ENCODE peak calls at places on chromosome 11, in eight cellular contexts. N is upper lobe of right lung; X is left ventricle myocardium inferior; L is CD8-positive, alpha-beta memory T cell; G is tibial nerve; K is substantia nigra; B is pancreas; Q is brain microvascular endothelial cell. O is an unnamed sample.

GRCh38 chr11:29343465-29344333 is 673.1 kb downstream of the KCNA4 start:
- DNase-seq in N (peak; percentile 76), X (peak; percentile 32), L (no peak), G (peak; percentile 25), K (peak; percentile 5), B (peak; percentile 70), Q (peak; percentile 50), O (no peak)

GRCh38 chr11:95016133-95016532 is 8.9 kb upstream of the KDM4E start:
- DNase-seq in N (no peak), X (no peak), L (no peak), G (no peak), K (no peak), B (no peak), Q (no peak), O (no peak)

GRCh38 chr11:111731839-111732238 is 34.4 kb downstream of the PPP2R1B start:
- DNase-seq in N (no peak), X (no peak), L (no peak), G (no peak), K (no peak), B (no peak), Q (no peak), O (no peak)

GRCh38 chr11:64745523-64746328 is 1.8 kb upstream of the RASGRP2 start:
- DNase-seq in N (peak; percentile 88), X (peak; percentile 92), L (peak; percentile 89), G (peak; percentile 54), K (peak; percentile 72), B (peak; percentile 50), Q (peak; percentile 47), O (peak; percentile 91)

GRCh38 chr11:518463-519202 is 11.6 kb upstream of the RNH1 start:
- DNase-seq in N (peak; percentile 96), X (peak; percentile 89), L (peak; percentile 85), G (peak; percentile 75), K (no peak), B (peak; percentile 96), Q (peak; percentile 92), O (peak; percentile 95)

GRCh38 chr11:121282886-121283502 is 9.6 kb upstream of the SC5D start:
- DNase-seq in N (no peak), X (no peak), L (no peak), G (no peak), K (no peak), B (no peak), Q (no peak), O (no peak)

GRCh38 chr11:124277207-124277606 is 21.0 kb downstream of the OR8G5 start:
- DNase-seq in N (no peak), X (no peak), L (no peak), G (no peak), K (no peak), B (no peak), Q (no peak), O (no peak)

GRCh38 chr11:8775341-8776133 is 92.9 kb downstream of the RPL27A start:
- DNase-seq in N (no peak), X (no peak), L (no peak), G (no peak), K (no peak), B (peak; percentile 59), Q (no peak), O (no peak)

GRCh38 chr11:41878158-41878557 is 418.7 kb upstream of the LRRC4C start:
- DNase-seq in N (no peak), X (no peak), L (no peak), G (no peak), K (no peak), B (no peak), Q (peak; percentile 28), O (no peak)

GRCh38 chr11:12042215-12042676 is 33.8 kb upstream of the DKK3 start:
- DNase-seq in N (no peak), X (no peak), L (no peak), G (no peak), K (no peak), B (no peak), Q (peak; percentile 94), O (no peak)

GRCh38 chr11:123469089-123469488 is 39.0 kb downstream of the GRAMD1B start:
- DNase-seq in N (no peak), X (peak; percentile 34), L (no peak), G (no peak), K (no peak), B (no peak), Q (no peak), O (no peak)

GRCh38 chr11:118980191-118980881 is 8.8 kb downstream of the FOXR1 start:
- DNase-seq in N (peak; percentile 65), X (peak; percentile 31), L (no peak), G (peak; percentile 23), K (no peak), B (no peak), Q (no peak), O (no peak)

GRCh38 chr11:10727259-10727851 is 23.7 kb upstream of the CTR9 start:
- DNase-seq in N (no peak), X (no peak), L (no peak), G (no peak), K (no peak), B (no peak), Q (no peak), O (no peak)

GRCh38 chr11:115469361-115469760 is 34.9 kb downstream of the CADM1 start:
- DNase-seq in N (no peak), X (no peak), L (no peak), G (no peak), K (no peak), B (no peak), Q (no peak), O (no peak)

DNA sequence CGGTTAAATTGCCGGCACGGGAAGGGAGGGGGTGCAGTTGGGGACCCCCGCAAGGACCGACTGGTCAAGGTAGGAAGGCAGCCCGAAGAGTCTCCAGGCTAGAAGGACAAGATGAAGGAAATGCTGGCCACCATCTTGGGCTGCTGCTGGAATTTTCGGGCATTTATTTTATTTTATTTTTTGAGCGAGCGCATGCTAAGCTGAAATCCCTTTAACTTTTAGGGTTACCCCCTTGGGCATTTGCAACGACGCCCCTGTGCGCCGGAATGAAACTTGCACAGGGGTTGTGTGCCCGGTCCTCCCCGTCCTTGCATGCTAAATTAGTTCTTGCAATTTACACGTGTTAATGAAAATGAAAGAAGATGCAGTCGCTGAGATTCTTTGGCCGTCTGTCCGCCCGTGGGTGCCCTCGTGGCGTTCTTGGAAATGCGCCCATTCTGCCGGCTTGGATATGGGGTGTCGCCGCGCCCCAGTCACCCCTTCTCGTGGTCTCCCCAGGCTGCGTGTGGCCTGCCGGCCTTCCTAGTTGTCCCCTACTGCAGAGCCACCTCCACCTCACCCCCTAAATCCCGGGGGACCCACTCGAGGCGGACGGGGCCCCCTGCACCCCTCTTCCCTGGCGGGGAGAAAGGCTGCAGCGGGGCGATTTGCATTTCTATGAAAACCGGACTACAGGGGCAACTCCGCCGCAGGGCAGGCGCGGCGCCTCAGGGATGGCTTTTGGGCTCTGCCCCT is 529 bp upstream of the CCND1 start:
- DNase-seq in N (peak; percentile 77), X (peak; percentile 44), L (no peak), G (no peak), K (no peak), B (peak; percentile 30), Q (no peak), O (peak; percentile 69)
- H3K27ac ChIP-seq in N (peak overlapping the region; percentile 48), X (peak overlapping the region; percentile 99), L (no peak overlapping the region), G (peak overlapping the region; percentile 90), K (no peak overlapping the region), B (peak overlapping the region; percentile 80), Q (peak overlapping the region; percentile 79), O (peak overlapping the region; percentile 86)

GRCh38 chr11:62446091-62446490 is 27.3 kb downstream of the SCGB1A1 start:
- DNase-seq in N (no peak), X (no peak), L (no peak), G (no peak), K (no peak), B (no peak), Q (no peak), O (peak; percentile 73)

GRCh38 chr11:62444271-62444833 is 25.5 kb downstream of the SCGB1A1 start:
- DNase-seq in N (peak; percentile 83), X (peak; percentile 62), L (no peak), G (peak; percentile 61), K (peak; percentile 74), B (peak; percentile 31), Q (peak; percentile 57), O (peak; percentile 78)

GRCh38 chr11:62443390-62444201 is 24.8 kb downstream of the SCGB1A1 start:
- DNase-seq in N (no peak), X (peak; percentile 31), L (no peak), G (peak; percentile 57), K (peak; percentile 24), B (no peak), Q (no peak), O (no peak)

GRCh38 chr11:62444835-62445234 is 26.0 kb downstream of the SCGB1A1 start:
- DNase-seq in N (no peak), X (no peak), L (no peak), G (no peak), K (no peak), B (no peak), Q (no peak), O (no peak)

GRCh38 chr11:62445314-62445740 is 26.5 kb downstream of the SCGB1A1 start:
- DNase-seq in N (no peak), X (peak; percentile 38), L (no peak), G (peak; percentile 43), K (no peak), B (peak; percentile 31), Q (no peak), O (no peak)
- H3K27ac ChIP-seq in N (peak overlapping the region; percentile 87), X (peak overlapping the region; percentile 77), L (no peak overlapping the region), G (peak overlapping the region; percentile 92), K (no peak overlapping the region), B (peak overlapping the region; percentile 58), Q (no peak overlapping the region), O (peak overlapping the region; percentile 73)

DNA sequence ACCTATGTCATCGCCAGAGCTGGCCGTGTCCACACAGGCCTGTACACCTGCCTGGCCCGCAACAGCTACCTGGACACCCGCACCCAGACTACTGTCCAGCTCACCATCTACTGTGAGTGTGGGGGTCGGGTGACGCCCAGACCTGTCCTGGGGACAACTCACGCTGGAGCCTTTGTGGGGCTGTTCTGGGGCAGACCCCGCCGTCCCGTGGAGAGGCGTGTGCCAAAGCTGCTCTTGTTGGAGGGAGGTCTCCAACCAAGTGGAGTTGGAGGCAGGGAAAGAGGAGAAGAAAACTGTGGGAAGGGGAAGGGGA is 4.3 kb downstream of the VSIG10L2 start:
- DNase-seq in N (no peak), X (no peak), L (no peak), G (no peak), K (no peak), B (no peak), Q (no peak), O (no peak)
- H3K27ac ChIP-seq in N (no peak overlapping the region), X (peak overlapping the region; percentile 77), L (no peak overlapping the region), G (no peak overlapping the region), K (no peak overlapping the region), B (peak overlapping the region; percentile 72), Q (no peak overlapping the region), O (no peak overlapping the region)

DNA sequence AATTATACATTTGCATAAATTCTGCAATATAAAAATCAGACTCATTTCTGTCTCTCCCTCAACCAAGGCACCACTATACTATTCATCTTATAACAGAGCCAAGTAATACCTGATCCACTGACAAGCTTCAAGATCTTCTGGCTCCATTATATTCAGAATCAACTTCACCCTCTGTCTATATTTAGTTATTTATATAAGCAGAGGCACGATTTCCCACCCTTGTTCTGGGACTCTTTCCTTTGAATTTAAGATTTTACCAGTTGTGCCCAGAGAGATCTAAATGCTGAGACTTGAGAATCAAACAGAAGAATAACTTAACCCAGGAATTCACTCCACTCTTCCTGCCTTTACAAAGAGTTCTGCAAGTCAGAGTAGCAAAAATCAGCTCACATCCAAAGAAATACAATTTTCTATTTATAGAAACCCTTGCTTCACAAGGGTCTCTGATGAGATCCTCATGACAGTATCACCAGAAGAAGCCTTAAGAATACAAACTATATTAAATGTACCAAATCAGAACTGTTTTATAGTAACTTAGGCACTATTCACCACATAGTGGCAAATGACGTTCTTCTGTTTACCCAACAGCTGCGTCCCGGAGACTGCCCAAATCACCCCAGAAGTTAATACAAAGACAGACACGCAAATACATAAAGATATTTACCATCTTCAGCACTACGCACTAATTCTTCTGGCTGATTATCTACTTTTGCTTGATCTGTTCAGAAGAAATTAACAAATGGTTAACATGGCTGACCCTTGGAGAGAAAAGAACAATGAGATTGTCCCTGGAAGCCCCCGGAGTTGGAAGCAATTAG is 32.3 kb upstream of the CCDC89 start:
- DNase-seq in N (no peak), X (no peak), L (no peak), G (no peak), K (no peak), B (no peak), Q (no peak), O (no peak)
- H3K27ac ChIP-seq in N (peak overlapping the region; percentile 65), X (peak overlapping the region; percentile 73), L (no peak overlapping the region), G (peak overlapping the region; percentile 77), K (peak overlapping the region; percentile 74), B (no peak overlapping the region), Q (peak overlapping the region; percentile 2), O (no peak overlapping the region)

O was measured in Peyer's patch.